ENCODE peak calls at places on chromosomes 4 and X, in seven cellular contexts. M is kidney, A is left ventricle myocardium inferior, J is Karpas-422, Q is fibroblast of lung, R is hepatocyte, S is heart left ventricle. I is an unnamed sample.

GRCh38 chr4:12488672-12489071 is 995.5 kb downstream of the RAB28 start:
- DNase-seq in A (peak; percentile 68), R (peak; percentile 16), M (no peak), S (peak; percentile 64), Q (no peak), J (no peak), I (no peak)

GRCh38 chr4:107648178-107648991 is 71.6 kb downstream of the PAPSS1 start:
- DNase-seq in Q (no peak), R (no peak), M (no peak), J (no peak), S (no peak), A (no peak), I (no peak)

GRCh38 chr4:176845636-176846035 is 52.9 kb upstream of the VEGFC start:
- DNase-seq in A (no peak), S (no peak), J (no peak), M (no peak), Q (no peak), R (no peak), I (no peak)

GRCh38 chr4:184845367-184846011 is 19.7 kb upstream of the ACSL1 start:
- DNase-seq in A (no peak), M (no peak), R (peak; percentile 39), Q (peak; percentile 72), S (no peak), J (no peak), I (peak; percentile 33)

GRCh38 chrX:125394449-125394848 is 74.8 kb downstream of the TEX13C start:
- DNase-seq in Q (no peak), J (no peak), S (no peak), M (no peak), R (no peak), A (no peak), I (no peak)

GRCh38 chr4:98222306-98222705 is 38.9 kb upstream of the RAP1GDS1 start:
- DNase-seq in M (no peak), J (no peak), Q (no peak), R (no peak), A (no peak), S (no peak), I (peak; percentile 13)

GRCh38 chrX:119063428-119063827 is 9.4 kb upstream of the CT47C1 start:
- DNase-seq in J (no peak), Q (no peak), M (no peak), A (no peak), R (no peak), S (no peak), I (no peak)

GRCh38 chrX:104307341-104307740 is 52.6 kb upstream of the ESX1 start:
- DNase-seq in S (no peak), R (no peak), A (no peak), M (no peak), Q (peak; percentile 53), J (no peak), I (no peak)

GRCh38 chr4:39151120-39151713 is 31.1 kb upstream of the WDR19 start:
- DNase-seq in J (no peak), A (no peak), S (no peak), R (no peak), Q (peak; percentile 39), M (no peak), I (no peak)

GRCh38 chr4:185992585-185992984 is 76.4 kb upstream of the TLR3 start:
- DNase-seq in R (no peak), J (no peak), M (no peak), S (no peak), A (no peak), Q (no peak), I (no peak)

GRCh38 chrX:71017396-71017939 is 50.7 kb downstream of the SNX12 start:
- DNase-seq in Q (peak; percentile 42), S (no peak), R (no peak), A (no peak), M (no peak), J (no peak), I (no peak)

GRCh38 chrX:111854778-111855490 is 21.0 kb upstream of the TRPC5OS start:
- DNase-seq in Q (no peak), S (no peak), M (no peak), R (peak; percentile 54), A (no peak), J (no peak), I (no peak)

GRCh38 chr4:77501851-77502250 is 103.8 kb upstream of the CXCL13 start:
- DNase-seq in S (no peak), R (no peak), A (no peak), M (no peak), Q (no peak), J (no peak), I (peak; percentile 52)

GRCh38 chrX:40065291-40066046 is 32.3 kb downstream of the BCOR start:
- DNase-seq in R (no peak), M (no peak), A (no peak), S (no peak), Q (no peak), J (no peak), I (no peak)

GRCh38 chr4:38160487-38161207 is 200.4 kb downstream of the PTTG2 start:
- DNase-seq in S (no peak), M (no peak), A (no peak), Q (peak; percentile 95), R (peak; percentile 77), J (peak; percentile 60), I (peak; percentile 55)

GRCh38 chr4:102625232-102625930 is 124.2 kb downstream of the NFKB1 start:
- DNase-seq in S (peak; percentile 67), J (peak; percentile 62), Q (no peak), M (peak; percentile 79), A (peak; percentile 31), R (peak; percentile 47), I (peak; percentile 45)

GRCh38 chrX:20693071-20693470 is 426.4 kb upstream of the RPS6KA3 start:
- DNase-seq in R (no peak), Q (no peak), A (no peak), J (no peak), S (no peak), M (no peak), I (no peak)

GRCh38 chr4:141099326-141099725 is 33.9 kb downstream of the RNF150 start:
- DNase-seq in A (no peak), M (no peak), Q (peak; percentile 59), S (no peak), R (no peak), J (no peak), I (no peak)

GRCh38 chr4:7595883-7596535 is 161.3 kb upstream of the PSAPL1 start:
- DNase-seq in J (no peak), A (no peak), S (peak; percentile 18), M (no peak), Q (peak; percentile 62), R (no peak), I (no peak)

GRCh38 chrX:45803383-45803921 is 602.8 kb upstream of the DIPK2B start:
- DNase-seq in Q (peak; percentile 95), S (no peak), A (no peak), M (no peak), R (no peak), J (no peak), I (peak; percentile 37)

GRCh38 chr4:153113838-153114105 is 90.5 kb upstream of the TRIM2 start:
- DNase-seq in M (no peak), R (no peak), A (no peak), S (no peak), J (no peak), Q (no peak), I (no peak)

DNA sequence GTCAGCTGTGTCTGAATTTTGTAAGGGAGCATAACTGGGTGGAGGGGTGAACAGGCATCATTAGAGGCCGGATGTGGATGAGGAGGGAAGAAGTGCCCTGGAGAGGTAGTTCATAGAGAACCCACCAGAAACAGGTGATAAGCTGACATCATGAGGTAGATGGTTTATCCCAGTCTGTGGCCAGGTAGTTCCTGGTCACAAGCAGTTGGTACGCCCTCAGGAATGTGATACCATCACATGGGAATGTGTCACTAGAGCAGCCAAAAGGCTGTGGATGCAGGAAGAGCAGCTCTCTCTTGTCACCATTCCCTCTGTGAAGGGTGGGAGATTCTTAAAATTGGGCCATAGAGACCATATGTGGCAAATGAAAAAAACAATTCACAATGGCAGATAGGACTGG is 21.9 kb downstream of the MSN start:
- DNase-seq in M (no peak), Q (no peak), J (no peak), S (no peak), A (no peak), R (no peak), I (no peak)
- H3K27ac ChIP-seq in M (peak overlapping the region; percentile 80), Q (no peak overlapping the region), J (peak overlapping the region; percentile 59), S (peak overlapping the region; percentile 63), A (peak overlapping the region; percentile 56), R (no peak overlapping the region), I (no peak overlapping the region)

GRCh38 chr4:74970577-74970976 is 37.7 kb downstream of the PARM1 start:
- DNase-seq in S (no peak), A (no peak), R (no peak), Q (no peak), J (no peak), M (no peak), I (no peak)

GRCh38 chr4:74964311-74964710 is 31.4 kb downstream of the PARM1 start:
- DNase-seq in J (no peak), A (no peak), R (peak; percentile 14), S (no peak), M (no peak), Q (no peak), I (no peak)

GRCh38 chr4:74969507-74970474 is 36.9 kb downstream of the PARM1 start:
- DNase-seq in J (no peak), S (no peak), R (peak; percentile 76), M (no peak), Q (no peak), A (peak; percentile 49), I (peak; percentile 0)

GRCh38 chr4:74968456-74969164 is 35.7 kb downstream of the PARM1 start:
- DNase-seq in J (no peak), R (no peak), M (no peak), S (no peak), A (no peak), Q (no peak), I (no peak)

GRCh38 chr4:74967324-74967723 is 34.4 kb downstream of the PARM1 start:
- DNase-seq in R (no peak), A (no peak), J (no peak), Q (no peak), S (no peak), M (no peak), I (no peak)
- H3K4me1 ChIP-seq in R (peaks cover 37% of the 10 kb centered on the region), A (peaks cover 46% of the 10 kb centered on the region), J (peaks cover 11% of the 10 kb centered on the region), Q (no peaks in the 10 kb centered on the region), S (peaks cover 44% of the 10 kb centered on the region), M (peaks cover 15% of the 10 kb centered on the region), I (no peaks in the 10 kb centered on the region)

DNA sequence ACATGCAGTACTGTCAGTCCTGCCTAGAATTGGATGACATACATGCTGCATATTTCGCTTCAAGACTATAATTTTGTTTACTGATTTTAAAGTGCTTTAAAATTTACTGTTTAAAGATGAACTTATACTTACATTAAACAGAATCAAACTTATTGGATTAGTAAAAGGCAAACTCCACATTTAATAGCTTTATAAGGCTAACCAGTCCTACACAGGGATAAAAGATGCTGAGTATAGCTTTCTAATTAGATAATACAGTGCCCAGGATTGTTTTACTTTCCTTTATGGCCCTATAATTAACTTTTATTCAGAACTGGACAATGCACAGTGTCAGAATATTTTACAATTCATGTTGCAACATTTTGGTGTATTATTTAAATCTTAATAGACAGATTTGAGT is 646.0 kb downstream of the TRAM1L1 start:
- DNase-seq in M (no peak), S (no peak), Q (no peak), A (no peak), R (no peak), J (no peak), I (no peak)
- H3K27ac ChIP-seq in M (no peak overlapping the region), S (no peak overlapping the region), Q (no peak overlapping the region), A (no peak overlapping the region), R (no peak overlapping the region), J (no peak overlapping the region), I (peak overlapping the region; percentile 19)

DNA sequence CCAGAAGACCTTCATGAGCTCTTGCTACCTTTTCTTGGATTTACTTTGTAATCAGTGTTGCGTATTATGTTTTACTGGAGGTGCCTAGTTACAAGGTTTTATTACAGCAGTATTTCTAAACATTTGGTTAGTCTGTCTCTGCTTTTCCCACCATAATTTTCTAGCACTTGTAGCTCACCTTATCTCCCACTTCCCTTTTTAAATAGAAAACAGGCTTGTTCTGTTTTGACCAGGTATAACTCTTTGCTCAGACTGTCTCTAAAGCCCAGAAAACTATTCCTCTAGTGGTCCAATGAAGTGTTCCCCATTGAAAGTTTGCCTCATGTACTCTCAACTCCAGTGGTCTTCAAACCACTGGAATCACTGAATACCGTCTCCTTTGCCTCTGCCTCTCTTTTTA is 43.9 kb downstream of the AFF1 start:
- DNase-seq in J (no peak), Q (no peak), S (no peak), R (no peak), A (no peak), M (no peak), I (no peak)
- H3K4me1 ChIP-seq in J (peaks cover 36% of the 10 kb centered on the region), Q (no peaks in the 10 kb centered on the region), S (peaks cover under 1% of the 10 kb centered on the region), R (peaks cover 7% of the 10 kb centered on the region), A (peaks cover 13% of the 10 kb centered on the region), M (no peaks in the 10 kb centered on the region), I (peaks cover 46% of the 10 kb centered on the region)

I was measured in A673.